ENCODE peak calls at places on chromosomes 3 and 15, in four cellular contexts. N is neural progenitor cell, E is D721Med, J is cardiac muscle cell. X is an unnamed sample.

GRCh38 chr3:13235079-13235478 is 161.8 kb upstream of the IQSEC1 start:
- DNase-seq in N (no peak), E (no peak), J (no peak), X (no peak)

GRCh38 chr3:156681003-156681402 is 6.6 kb downstream of the TIPARP start:
- DNase-seq in N (peak), E (no peak), J (no peak), X (no peak)

GRCh38 chr3:100865442-100865841 is 127.8 kb downstream of the ABI3BP start:
- DNase-seq in N (no peak), E (no peak), J (no peak), X (no peak)

GRCh38 chr3:124584552-124585391 is 145.5 kb upstream of the UMPS start:
- DNase-seq in N (peak), E (peak), J (peak), X (peak)

GRCh38 chr3:39067286-39067685 is 15.5 kb downstream of the WDR48 start:
- DNase-seq in N (no peak), E (no peak), J (no peak), X (no peak)

GRCh38 chr3:46861293-46861995 is 1.8 kb downstream of the MYL3 start:
- DNase-seq in N (no peak), E (no peak), J (peak), X (peak)

GRCh38 chr15:68765602-68766368 is 54.9 kb downstream of the ANP32A start:
- DNase-seq in N (no peak), E (no peak), J (no peak), X (no peak)

GRCh38 chr15:73296621-73297353 is 72.0 kb downstream of the HCN4 start:
- DNase-seq in N (no peak), E (no peak), J (no peak), X (no peak)

GRCh38 chr3:56839784-56840724 is 38.3 kb upstream of the ARHGEF3 start:
- DNase-seq in N (no peak), E (no peak), J (no peak), X (no peak)

GRCh38 chr3:11624161-11624560 is 19.6 kb downstream of the VGLL4 start:
- DNase-seq in N (no peak), E (no peak), J (no peak), X (no peak)

GRCh38 chr3:63980019-63980418 is 43.3 kb downstream of the PSMD6 start:
- DNase-seq in N (no peak), E (no peak), J (no peak), X (no peak)

GRCh38 chr15:77437264-77437663 is 16.6 kb downstream of the HMG20A start:
- DNase-seq in N (no peak), E (no peak), J (no peak), X (no peak)

GRCh38 chr15:65930134-65930533 is 60.8 kb downstream of the RAB11A start:
- DNase-seq in N (no peak), E (no peak), J (no peak), X (no peak)

GRCh38 chr3:47496892-47497291 is 16.6 kb downstream of the ELP6 start:
- DNase-seq in N (no peak), E (no peak), J (no peak), X (no peak)

GRCh38 chr3:115648559-115648958 is 25.2 kb downstream of the GAP43 start:
- DNase-seq in N (no peak), E (no peak), J (no peak), X (no peak)

GRCh38 chr3:10485806-10486205 is 19.6 kb downstream of the ATP2B2 start:
- DNase-seq in N (no peak), E (no peak), J (no peak), X (no peak)

GRCh38 chr3:149382091-149382467 is 4.6 kb upstream of the TM4SF1 start:
- DNase-seq in N (no peak), E (no peak), J (no peak), X (no peak)

GRCh38 chr3:52232279-52233107 is 6.5 kb downstream of the TWF2 start:
- DNase-seq in N (peak), E (no peak), J (no peak), X (no peak)
- TF ChIP-seq CTCF in N (peak), E (peak), J (no peak), X (peak)

GRCh38 chr3:31462050-31462569 is 70.6 kb upstream of the STT3B start:
- DNase-seq in N (no peak), E (no peak), J (no peak), X (no peak)

GRCh38 chr3:31456373-31456772 is 76.4 kb upstream of the STT3B start:
- DNase-seq in N (no peak), E (no peak), J (no peak), X (no peak)

GRCh38 chr3:31466016-31466415 is 66.7 kb upstream of the STT3B start:
- DNase-seq in N (no peak), E (no peak), J (no peak), X (no peak)

GRCh38 chr3:31466866-31467265 is 65.9 kb upstream of the STT3B start:
- DNase-seq in N (no peak), E (no peak), J (no peak), X (no peak)

GRCh38 chr3:31461441-31461840 is 71.3 kb upstream of the STT3B start:
- DNase-seq in N (no peak), E (no peak), J (no peak), X (no peak)
- TF ChIP-seq CTCF in N (no peak), E (no peak), J (no peak), X (no peak)

GRCh38 chr3:119681279-119681678 is 4.1 kb upstream of the COX17 start:
- DNase-seq in N (peak), E (no peak), J (peak), X (no peak)
- TF ChIP-seq CTCF in N (peak), E (peak), J (peak), X (peak)

DNA sequence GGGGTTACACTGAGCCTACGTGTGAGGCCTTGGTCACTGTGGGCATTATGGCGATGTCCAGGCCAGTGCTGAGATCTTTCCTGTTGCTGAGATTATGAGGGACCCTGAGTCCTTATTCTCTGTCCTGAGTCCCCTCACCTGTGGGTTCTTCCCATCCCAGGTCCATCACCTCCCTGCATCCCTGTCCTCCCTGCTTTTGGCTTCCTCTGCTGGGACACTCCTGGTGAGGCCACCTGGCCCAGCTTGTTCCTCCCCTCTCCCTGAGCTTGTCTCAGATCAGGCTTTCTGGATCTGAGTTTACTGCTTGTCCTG is 36.1 kb downstream of the AMOTL2 start:
- DNase-seq in N (no peak), E (no peak), J (no peak), X (no peak)
- TF ChIP-seq CTCF in N (no peak), E (no peak), J (no peak), X (no peak)

DNA sequence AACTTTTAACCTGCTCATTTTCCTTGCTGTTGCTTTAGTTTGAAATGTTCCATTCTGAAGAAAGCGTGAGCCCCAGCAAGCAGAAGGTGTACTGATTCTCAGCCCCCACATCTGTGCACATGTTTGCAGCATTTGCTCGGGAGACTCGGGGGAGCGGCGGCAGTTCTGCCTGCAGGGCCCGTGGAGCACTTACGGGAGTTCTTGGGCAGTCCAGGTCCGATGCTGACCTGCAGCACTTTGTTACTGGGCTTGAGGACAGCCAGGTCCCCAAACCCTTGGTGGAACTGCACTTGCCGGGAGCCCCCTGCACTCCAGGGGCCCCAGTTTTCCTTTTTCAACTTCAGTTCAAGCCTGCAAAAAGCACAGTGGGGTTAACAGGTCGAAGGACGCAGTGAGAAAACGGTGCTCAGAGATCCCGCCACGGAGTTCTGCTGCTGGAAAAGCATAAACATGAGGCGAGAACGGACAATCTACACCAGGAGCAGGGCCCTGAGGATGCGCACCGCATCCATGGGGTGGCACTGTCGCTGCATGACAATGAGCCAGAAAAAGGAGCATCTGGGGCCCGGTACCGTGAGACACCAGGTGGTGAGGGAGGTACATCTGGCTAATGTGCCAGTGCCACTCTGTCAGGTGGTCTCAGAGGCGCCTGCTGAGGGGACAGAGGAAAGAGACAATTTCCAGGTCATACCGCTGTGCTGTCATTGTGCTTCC is 45.6 kb upstream of the LDHAL6B start:
- DNase-seq in N (peak), E (peak), J (peak), X (peak)
- TF ChIP-seq CTCF in N (peak), E (peak), J (peak), X (peak)

GRCh38 chr15:58410353-58410752 is 21.4 kb upstream of the LIPC start:
- DNase-seq in N (no peak), E (no peak), J (no peak), X (no peak)

GRCh38 chr15:58407366-58407765 is 24.4 kb upstream of the LIPC start:
- DNase-seq in N (peak), E (no peak), J (no peak), X (no peak)

GRCh38 chr15:58405865-58406264 is 25.9 kb upstream of the LIPC start:
- DNase-seq in N (no peak), E (no peak), J (no peak), X (no peak)

GRCh38 chr15:58409861-58410260 is 21.9 kb upstream of the LIPC start:
- DNase-seq in N (no peak), E (no peak), J (no peak), X (no peak)

DNA sequence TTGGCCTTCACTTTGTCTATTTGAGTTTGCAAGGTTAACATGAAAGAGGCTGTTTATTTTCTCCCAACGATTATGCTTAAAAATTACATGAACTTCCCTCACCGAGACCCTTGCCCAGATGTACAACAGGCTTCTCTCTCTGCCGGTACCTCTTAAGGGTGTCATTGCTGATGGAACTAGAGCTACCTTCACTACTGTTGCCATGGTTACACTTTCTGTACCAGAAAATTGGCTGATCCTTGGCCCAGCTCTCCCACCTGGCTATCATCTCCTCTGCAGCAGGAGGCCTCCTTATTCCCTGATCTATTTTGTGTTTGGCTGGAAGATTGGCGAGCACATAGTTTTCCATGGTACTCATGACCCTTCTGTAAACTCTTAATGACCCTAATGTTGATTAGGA is 24.0 kb upstream of the LIPC start:
- DNase-seq in N (peak), E (no peak), J (no peak), X (no peak)
- TF ChIP-seq CTCF in N (no peak), E (no peak), J (no peak), X (no peak)

GRCh38 chr15:58185439-58185838 is 47.3 kb downstream of the AQP9 start:
- DNase-seq in N (no peak), E (no peak), J (no peak), X (no peak)

GRCh38 chr15:58178668-58179067 is 40.5 kb downstream of the AQP9 start:
- DNase-seq in N (no peak), E (no peak), J (no peak), X (no peak)

GRCh38 chr15:58179741-58180381 is 41.7 kb downstream of the AQP9 start:
- DNase-seq in N (no peak), E (no peak), J (no peak), X (no peak)

GRCh38 chr15:58179206-58179605 is 41.0 kb downstream of the AQP9 start:
- DNase-seq in N (no peak), E (no peak), J (no peak), X (no peak)

GRCh38 chr15:58182460-58183163 is 44.4 kb downstream of the AQP9 start:
- DNase-seq in N (peak), E (no peak), J (peak), X (peak)
- TF ChIP-seq CTCF in N (peak), E (peak), J (peak), X (peak)

X was measured in nephron progenitor cell.